ENCODE peak calls at places on chromosomes 2 and 18, in five cellular contexts. I is cardiac muscle cell; J is CD4-positive, alpha-beta T cell; Q is right lobe of liver; Z is Panc1. L is an unnamed sample.

GRCh38 chr2:60843006-60843405 is 38.4 kb upstream of the REL start:
- DNase-seq in Z (no peak), J (no peak), I (no peak), Q (no peak), L (no peak)

GRCh38 chr2:21422050-21422449 is 298.3 kb downstream of the TDRD15 start:
- DNase-seq in Q (peak; percentile 37), I (no peak), Z (no peak), J (no peak), L (no peak)

GRCh38 chr2:98160574-98160973 is 73.6 kb downstream of the VWA3B start:
- DNase-seq in Z (no peak), I (peak; percentile 6), J (no peak), Q (no peak), L (no peak)

GRCh38 chr2:27095745-27096651 is 9.4 kb downstream of the KHK start:
- DNase-seq in J (no peak), I (peak; percentile 72), Z (no peak), Q (peak; percentile 67), L (no peak)

GRCh38 chr2:166539340-166540162 is 45.5 kb upstream of the SCN7A start:
- DNase-seq in Q (no peak), Z (peak; percentile 35), J (no peak), I (peak; percentile 76), L (peak; percentile 88)

GRCh38 chr2:188966079-188966571 is 8.0 kb upstream of the COL3A1 start:
- DNase-seq in J (no peak), Z (no peak), Q (no peak), I (peak; percentile 80), L (no peak)

GRCh38 chr18:61554117-61554776 is 221.0 kb downstream of the CDH20 start:
- DNase-seq in I (peak; percentile 33), Z (no peak), J (peak; percentile 8), Q (no peak), L (no peak)

GRCh38 chr2:43130548-43130875 is 95.9 kb downstream of the ZFP36L2 start:
- DNase-seq in Q (no peak), I (no peak), J (no peak), Z (no peak), L (no peak)

GRCh38 chr2:157874278-157874825 is 1.8 kb downstream of the ACVR1 start:
- DNase-seq in I (peak; percentile 27), J (no peak), Z (no peak), Q (peak; percentile 55), L (no peak)

GRCh38 chr2:166892397-166892796 is 4.1 kb downstream of the XIRP2 start:
- DNase-seq in I (no peak), Z (no peak), Q (no peak), J (no peak), L (no peak)

GRCh38 chr2:74024216-74024615 is 39.5 kb downstream of the TET3 start:
- DNase-seq in Q (no peak), I (no peak), Z (no peak), J (no peak), L (no peak)

GRCh38 chr2:2280483-2280882 is 50.6 kb downstream of the MYT1L start:
- DNase-seq in J (no peak), Q (no peak), Z (no peak), I (no peak), L (no peak)

GRCh38 chr18:5542393-5543035 is 1.3 kb downstream of the EPB41L3 start:
- DNase-seq in I (peak; percentile 43), J (no peak), Z (no peak), Q (peak; percentile 30), L (no peak)

GRCh38 chr2:88452980-88453582 is 588 bp upstream of the FOXI3 start:
- DNase-seq in J (no peak), I (peak; percentile 16), Q (no peak), Z (no peak), L (no peak)

GRCh38 chr2:240170354-240170735 is 29.9 kb upstream of the OTOS start:
- DNase-seq in I (peak; percentile 6), J (no peak), Q (no peak), Z (no peak), L (no peak)

GRCh38 chr2:68157002-68157401 is 686 bp upstream of the PNO1 start:
- DNase-seq in Z (no peak), J (no peak), Q (peak; percentile 63), I (no peak), L (no peak)

GRCh38 chr18:41828137-41828536 is 126.9 kb upstream of the PIK3C3 start:
- DNase-seq in I (no peak), Q (no peak), Z (no peak), J (no peak), L (no peak)

L was measured in SK-N-MC.